ENCODE peak calls at places on chromosomes 11 and 22, in six cellular contexts. O is fibroblast of pulmonary artery; J is heart left ventricle; H is body of pancreas; F is PC-3; N is CD4-positive, alpha-beta T cell. M is an unnamed sample.

GRCh38 chr22:43363580-43364435 is 20.6 kb upstream of the SCUBE1 start:
- DNase-seq in J (no peak), N (no peak), F (no peak), H (no peak), O (no peak), M (no peak)

GRCh38 chr11:125167292-125167953 is 2.9 kb downstream of the PKNOX2 start:
- DNase-seq in J (peak), H (peak), O (peak), N (no peak), F (no peak), M (no peak)

GRCh38 chr11:60257956-60258722 is 15.2 kb upstream of the MS4A4E start:
- DNase-seq in H (no peak), J (no peak), F (no peak), O (no peak), N (no peak), M (no peak)

GRCh38 chr11:13261600-13262061 is 16.0 kb upstream of the BMAL1 start:
- DNase-seq in F (peak), H (no peak), O (peak), N (no peak), J (no peak), M (peak)

GRCh38 chr22:30314918-30315317 is 11.8 kb downstream of the TBC1D10A start:
- DNase-seq in F (no peak), J (no peak), N (no peak), H (no peak), O (no peak), M (no peak)

GRCh38 chr11:83655996-83656395 is 369.8 kb upstream of the CCDC90B start:
- DNase-seq in H (no peak), J (no peak), O (no peak), N (no peak), F (no peak), M (no peak)

GRCh38 chr11:35474677-35475076 is 50.7 kb downstream of the PAMR1 start:
- DNase-seq in H (no peak), N (no peak), O (no peak), J (no peak), F (no peak), M (no peak)

GRCh38 chr11:315051-315481 is 1.2 kb downstream of the IFITM1 start:
- DNase-seq in O (no peak), N (no peak), J (no peak), H (no peak), F (no peak), M (no peak)

GRCh38 chr11:15829312-15829711 is 527.0 kb downstream of the SOX6 start:
- DNase-seq in N (no peak), O (no peak), J (no peak), F (no peak), H (no peak), M (no peak)

GRCh38 chr11:48081151-48082010 is 101.0 kb downstream of the PTPRJ start:
- DNase-seq in O (peak), N (no peak), J (peak), H (peak), F (no peak), M (peak)

GRCh38 chr11:93850585-93851018 is at the start of gene VSTM5:
- DNase-seq in O (no peak), N (no peak), J (no peak), H (no peak), F (peak), M (no peak)

GRCh38 chr11:72951815-72952340 is 137.7 kb downstream of the ATG16L2 start:
- DNase-seq in J (no peak), O (no peak), H (no peak), N (no peak), F (no peak), M (no peak)

GRCh38 chr22:48226026-48227013 is 1463.9 kb downstream of the TBC1D22A start:
- DNase-seq in H (no peak), F (no peak), N (no peak), J (no peak), O (no peak), M (no peak)

GRCh38 chr22:39527481-39527961 is 5.0 kb downstream of the RPS19BP1 start:
- DNase-seq in O (no peak), F (peak), N (no peak), H (peak), J (no peak), M (no peak)

GRCh38 chr11:103354656-103355055 is 245.4 kb downstream of the DYNC2H1 start:
- DNase-seq in J (no peak), O (no peak), H (no peak), N (no peak), F (no peak), M (no peak)

GRCh38 chr11:111905391-111905790 is 6.2 kb downstream of the CRYAB start:
- DNase-seq in H (no peak), J (peak), O (no peak), F (no peak), N (no peak), M (no peak)

GRCh38 chr11:120268686-120269085 is 28.7 kb downstream of the POU2F3 start:
- DNase-seq in H (no peak), J (no peak), F (no peak), O (no peak), N (no peak), M (no peak)

GRCh38 chr11:62552931-62553838 is 6.6 kb upstream of the AHNAK start:
- DNase-seq in F (peak), J (peak), H (peak), N (peak), O (peak), M (peak)

GRCh38 chr11:69371731-69372588 is 78.0 kb downstream of the MYEOV start:
- DNase-seq in F (no peak), J (no peak), N (no peak), O (no peak), H (no peak), M (no peak)

GRCh38 chr22:18091916-18092526 is 14.2 kb downstream of the PEX26 start:
- DNase-seq in N (peak), O (peak), H (peak), F (no peak), J (peak), M (no peak)

GRCh38 chr22:39117585-39118191 is 20.6 kb downstream of the APOBEC3H start:
- DNase-seq in H (peak), N (peak), F (peak), J (peak), O (peak), M (no peak)

GRCh38 chr11:118834428-118835028 is 43.6 kb upstream of the DDX6 start:
- DNase-seq in H (peak), J (no peak), N (no peak), O (peak), F (no peak), M (no peak)

GRCh38 chr22:37852418-37852817 is 3.2 kb downstream of the EIF3L start:
- DNase-seq in H (no peak), N (no peak), J (no peak), F (no peak), O (no peak), M (no peak)

GRCh38 chr11:11465280-11465679 is 112.2 kb upstream of the CSNK2A3 start:
- DNase-seq in F (no peak), O (no peak), N (no peak), H (no peak), J (no peak), M (no peak)

GRCh38 chr11:11459578-11459977 is 106.5 kb upstream of the CSNK2A3 start:
- DNase-seq in N (no peak), J (no peak), F (no peak), O (no peak), H (no peak), M (no peak)

GRCh38 chr11:11464555-11464954 is 111.5 kb upstream of the CSNK2A3 start:
- DNase-seq in F (peak), H (no peak), J (no peak), O (no peak), N (no peak), M (no peak)

GRCh38 chr11:11461473-11461872 is 108.4 kb upstream of the CSNK2A3 start:
- DNase-seq in N (no peak), O (no peak), J (peak), F (no peak), H (no peak), M (no peak)

DNA sequence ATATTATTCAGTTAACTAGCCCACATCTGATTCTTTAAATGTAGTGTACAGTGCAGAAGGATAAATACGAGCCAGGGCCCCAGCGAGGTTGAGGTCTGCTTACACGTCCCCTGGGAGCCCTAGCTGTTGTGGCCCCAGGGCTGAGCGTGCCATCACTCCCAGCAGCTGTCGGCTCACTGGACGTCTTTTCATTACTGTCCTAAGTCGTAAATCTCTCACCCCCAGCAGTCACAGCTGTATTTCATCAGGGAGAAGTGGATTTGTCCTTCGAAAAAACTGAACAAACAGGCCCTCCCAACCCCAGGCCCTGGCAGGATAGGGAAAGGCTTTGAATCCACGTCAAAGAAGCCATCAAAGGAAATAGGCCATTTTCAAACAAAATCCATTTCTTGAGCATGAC is 110.3 kb upstream of the CSNK2A3 start:
- DNase-seq in J (peak), F (no peak), O (no peak), N (no peak), H (no peak), M (no peak)
- TF ChIP-seq CTCF in J (no peak), F (no peak), O (no peak), N (no peak), H (no peak), M (no peak)

GRCh38 chr22:26131755-26132154 is 37.5 kb upstream of the SEZ6L start:
- DNase-seq in O (no peak), N (no peak), J (no peak), H (no peak), F (no peak), M (no peak)

GRCh38 chr22:26139320-26139719 is 29.9 kb upstream of the SEZ6L start:
- DNase-seq in O (no peak), H (peak), J (peak), F (no peak), N (no peak), M (no peak)

GRCh38 chr22:26134654-26135330 is 34.5 kb upstream of the SEZ6L start:
- DNase-seq in J (no peak), N (no peak), O (no peak), H (no peak), F (no peak), M (no peak)
- TF ChIP-seq CTCF in J (no peak), N (no peak), O (no peak), H (no peak), F (peak), M (peak)

GRCh38 chr11:117255966-117256365 is 23.5 kb downstream of the RNF214 start:
- DNase-seq in N (no peak), F (peak), O (no peak), H (no peak), J (no peak), M (no peak)

GRCh38 chr11:117259417-117259816 is 26.9 kb downstream of the RNF214 start:
- DNase-seq in N (no peak), H (no peak), F (peak), J (no peak), O (peak), M (no peak)

DNA sequence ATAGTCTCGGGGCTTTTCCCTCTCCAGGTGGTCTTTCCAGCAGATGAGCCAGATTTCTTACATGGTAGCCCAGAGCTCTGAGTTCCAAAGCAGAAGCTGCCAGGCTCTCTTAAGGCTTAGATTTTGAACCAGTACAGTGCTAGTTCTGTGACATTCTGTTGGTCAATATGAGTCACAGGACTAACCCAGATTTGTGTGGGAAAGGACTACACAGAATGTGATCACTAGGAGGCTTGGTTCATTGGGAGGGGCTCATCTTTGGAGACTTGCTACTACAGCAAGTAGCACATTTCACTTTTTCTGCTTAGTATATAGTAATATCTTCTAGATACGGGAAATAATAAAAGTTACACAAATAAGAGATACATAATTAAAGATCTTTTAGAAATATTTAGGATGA is 24.1 kb downstream of the RNF214 start:
- DNase-seq in O (peak), H (no peak), J (no peak), N (no peak), F (peak), M (no peak)
- TF ChIP-seq CTCF in O (no peak), H (no peak), J (no peak), N (no peak), F (no peak), M (no peak)

DNA sequence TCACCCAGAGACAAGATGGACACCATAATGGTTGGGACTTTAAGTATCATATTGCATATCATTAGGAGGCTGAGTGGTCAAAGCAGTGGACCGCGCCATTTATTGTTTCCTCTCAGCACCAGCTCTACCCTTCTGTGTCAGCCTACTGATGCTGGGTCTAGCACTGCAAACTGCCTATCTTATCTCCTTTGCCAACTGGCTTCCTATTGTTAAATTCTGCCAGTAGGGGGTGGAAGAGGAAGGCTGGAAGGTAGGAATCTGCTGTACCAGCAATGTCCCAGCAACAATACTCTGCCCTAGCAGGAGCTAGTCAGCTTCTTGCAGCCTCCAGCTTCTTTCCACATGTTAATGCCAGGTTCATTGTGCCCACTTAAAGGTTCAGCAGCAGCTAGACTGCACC is 367.1 kb upstream of the PDGFD start:
- DNase-seq in F (peak), O (no peak), N (no peak), H (no peak), J (no peak), M (no peak)
- TF ChIP-seq CTCF in F (peak), O (peak), N (peak), H (no peak), J (no peak), M (no peak)

GRCh38 chr11:131691558-131692041 is 321.2 kb downstream of the NTM start:
- DNase-seq in J (no peak), N (no peak), F (peak), H (no peak), O (peak), M (no peak)
- TF ChIP-seq CTCF in J (peak), N (peak), F (peak), H (peak), O (peak), M (peak)

M was measured in kidney epithelial cell.